ENCODE peak calls at places on chromosomes 11 and 22, in five cellular contexts. I is fibroblast of lung, O is aorta, C is cardiac muscle cell, V is Karpas-422. K is an unnamed sample.
A peak's percentile ranks its signal among the peaks of the same experiment; 100 is the strongest.

GRCh38 chr22:23259916-23260644 is 79.8 kb downstream of the BCR start:
- DNase-seq in I (no peak), O (no peak), C (no peak), V (no peak), K (no peak)

GRCh38 chr22:36846949-36847348 is 13.9 kb upstream of the NCF4 start:
- DNase-seq in I (no peak), O (no peak), C (no peak), V (no peak), K (no peak)

GRCh38 chr11:48141475-48142100 is 75.0 kb upstream of the OR4B1 start:
- DNase-seq in I (no peak), O (no peak), C (no peak), V (no peak), K (no peak)

GRCh38 chr11:63445720-63446119 is 45.2 kb downstream of the PLAAT5 start:
- DNase-seq in I (peak; percentile 2), O (no peak), C (no peak), V (no peak), K (no peak)

GRCh38 chr11:87290304-87290922 is 252.7 kb downstream of the TMEM135 start:
- DNase-seq in I (peak; percentile 79), O (no peak), C (peak; percentile 75), V (peak; percentile 97), K (no peak)

GRCh38 chr11:3133456-3134217 is 31.5 kb downstream of the OSBPL5 start:
- DNase-seq in I (no peak), O (peak; percentile 41), C (no peak), V (no peak), K (no peak)

GRCh38 chr11:981764-982163 is 54.8 kb downstream of the MUC6 start:
- DNase-seq in I (no peak), O (no peak), C (no peak), V (no peak), K (no peak)

GRCh38 chr22:46896568-46897245 is 134.3 kb downstream of the TBC1D22A start:
- DNase-seq in I (no peak), O (no peak), C (no peak), V (no peak), K (no peak)

GRCh38 chr11:12175694-12176241 is 65.4 kb downstream of the MICAL2 start:
- DNase-seq in I (peak; percentile 76), O (no peak), C (no peak), V (no peak), K (peak; percentile 62)

GRCh38 chr11:62439785-62440602 is 21.2 kb downstream of the SCGB1A1 start:
- DNase-seq in I (peak; percentile 36), O (peak; percentile 81), C (no peak), V (no peak), K (peak; percentile 64)

GRCh38 chr22:17606472-17606871 is 22.1 kb downstream of the ATP6V1E1 start:
- DNase-seq in I (peak; percentile 30), O (no peak), C (no peak), V (no peak), K (no peak)

GRCh38 chr11:57324154-57324885 is 432 bp downstream of the TNKS1BP1 start:
- DNase-seq in I (peak; percentile 68), O (peak; percentile 82), C (peak; percentile 76), V (peak; percentile 63), K (peak; percentile 50)

GRCh38 chr11:81647374-81647773 is 1086.3 kb downstream of the FAM181B start:
- DNase-seq in I (peak; percentile 2), O (no peak), C (no peak), V (no peak), K (no peak)

GRCh38 chr11:78567209-78567608 is 7.5 kb downstream of the NARS2 start:
- DNase-seq in I (no peak), O (no peak), C (no peak), V (no peak), K (no peak)

GRCh38 chr11:2202900-2203439 is 31.4 kb upstream of the TH start:
- DNase-seq in I (no peak), O (no peak), C (no peak), V (no peak), K (no peak)

GRCh38 chr11:33452806-33453205 is 195.6 kb downstream of the HIPK3 start:
- DNase-seq in I (peak; percentile 75), O (no peak), C (no peak), V (no peak), K (peak; percentile 64)

GRCh38 chr22:46460835-46461234 is 76.6 kb downstream of the CELSR1 start:
- DNase-seq in I (no peak), O (no peak), C (no peak), V (no peak), K (no peak)

GRCh38 chr22:23832226-23833016 is 6.4 kb downstream of the DERL3 start:
- DNase-seq in I (no peak), O (peak; percentile 69), C (no peak), V (no peak), K (no peak)

GRCh38 chr11:128336203-128336602 is 251.2 kb downstream of the ETS1 start:
- DNase-seq in I (peak; percentile 69), O (peak; percentile 83), C (no peak), V (no peak), K (peak; percentile 97)

GRCh38 chr11:88352139-88352538 is 14.6 kb upstream of the CTSC start:
- DNase-seq in I (peak; percentile 34), O (no peak), C (no peak), V (no peak), K (no peak)

GRCh38 chr22:42277988-42278776 is 7.7 kb upstream of the TCF20 start:
- DNase-seq in I (peak; percentile 11), O (no peak), C (peak; percentile 37), V (no peak), K (no peak)

GRCh38 chr11:111518668-111519067 is 4.1 kb downstream of the HOATZ start:
- DNase-seq in I (no peak), O (no peak), C (no peak), V (peak; percentile 67), K (no peak)

GRCh38 chr11:110430267-110431211 is 791 bp downstream of the FDX1 start:
- DNase-seq in I (peak; percentile 50), O (peak; percentile 83), C (peak; percentile 33), V (peak; percentile 85), K (peak; percentile 19)

GRCh38 chr22:35838849-35839646 is 121.4 kb downstream of the APOL5 start:
- DNase-seq in I (peak; percentile 87), O (no peak), C (peak; percentile 60), V (peak; percentile 56), K (peak; percentile 44)

GRCh38 chr22:39251762-39252460 is 7.1 kb upstream of the PDGFB start:
- DNase-seq in I (no peak), O (no peak), C (no peak), V (no peak), K (peak; percentile 30)

GRCh38 chr11:33618956-33619355 is 81.7 kb downstream of the C11orf91 start:
- DNase-seq in I (no peak), O (no peak), C (no peak), V (peak; percentile 28), K (no peak)

GRCh38 chr11:69894126-69895047 is 75.2 kb upstream of the FGF3 start:
- DNase-seq in I (no peak), O (peak; percentile 74), C (no peak), V (no peak), K (peak; percentile 71)

GRCh38 chr11:6695377-6695776 is 12.2 kb upstream of the MRPL17 start:
- DNase-seq in I (peak; percentile 83), O (no peak), C (no peak), V (no peak), K (no peak)

GRCh38 chr11:128483211-128483788 is 104.1 kb downstream of the ETS1 start:
- DNase-seq in I (no peak), O (no peak), C (no peak), V (peak; percentile 50), K (no peak)

GRCh38 chr11:60825790-60826189 is 16.1 kb upstream of the CCDC86 start:
- DNase-seq in I (no peak), O (no peak), C (no peak), V (no peak), K (no peak)

GRCh38 chr11:377174-377865 is 8.0 kb downstream of the B4GALNT4 start:
- DNase-seq in I (no peak), O (no peak), C (no peak), V (no peak), K (no peak)

DNA sequence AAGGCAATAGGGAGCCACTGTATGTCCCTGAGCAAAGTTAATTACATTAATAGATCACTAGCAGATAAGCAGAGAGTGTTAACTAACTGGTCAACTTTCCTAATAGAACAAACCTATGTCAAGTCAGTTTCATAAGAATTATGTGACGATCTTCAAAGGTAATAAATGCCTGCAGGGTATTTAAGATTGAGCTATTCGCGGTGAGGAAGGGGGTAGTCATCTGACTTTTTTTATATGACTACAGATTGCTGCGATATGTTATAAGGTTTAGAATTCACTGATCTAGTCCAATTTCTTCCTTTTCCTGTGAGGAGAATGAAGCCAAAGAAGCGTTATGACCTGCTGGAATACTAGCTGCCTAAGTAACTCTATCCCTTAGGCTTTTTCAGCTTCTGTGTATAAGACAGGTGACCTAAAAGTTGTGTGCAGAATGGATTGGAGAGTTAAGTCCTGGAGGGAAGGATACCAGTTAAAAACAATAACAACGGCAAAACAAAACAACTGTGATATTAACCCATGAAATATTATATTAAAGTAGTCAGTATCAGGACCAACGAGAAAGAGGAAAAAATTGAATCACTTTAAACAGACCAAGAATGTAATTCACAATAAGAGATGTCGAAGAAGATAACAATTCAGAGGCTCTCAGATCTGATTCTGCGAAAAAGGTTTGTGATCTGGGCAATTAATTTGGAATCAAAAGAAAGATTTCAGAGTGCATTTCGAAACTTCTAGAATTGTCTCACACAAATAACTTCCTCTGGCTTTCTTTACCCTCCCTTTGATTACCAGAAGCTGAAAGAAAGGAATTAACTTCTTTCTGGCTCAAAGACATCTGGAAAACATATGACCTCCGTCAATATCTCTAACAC is 645 bp downstream of the CASP4 start:
- DNase-seq in I (peak; percentile 37), O (no peak), C (no peak), V (no peak), K (no peak)
- H3K4me3 ChIP-seq in I (peak overlapping the region; percentile 90), O (peak overlapping the region; percentile 97), C (no peak overlapping the region), V (peak overlapping the region; percentile 65), K (peak overlapping the region; percentile 62)

DNA sequence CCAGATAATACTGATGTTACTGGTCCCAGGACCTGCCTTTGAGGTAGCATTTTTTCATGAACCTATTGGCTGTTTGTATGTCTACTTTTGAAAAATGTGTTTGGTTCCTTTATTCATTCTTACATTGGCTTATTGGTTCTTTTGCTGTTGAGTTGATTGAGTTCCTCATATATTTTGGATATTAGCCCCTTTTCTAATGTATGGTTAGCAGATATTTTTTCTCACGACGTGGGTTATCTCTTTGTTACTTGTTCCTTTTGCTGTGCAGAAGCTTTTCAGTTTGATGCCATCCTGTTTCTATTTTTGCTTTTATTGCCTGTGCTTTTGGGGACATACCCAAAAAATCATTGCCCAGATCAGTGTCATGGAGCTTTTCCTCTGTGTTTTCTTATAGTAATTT is 9.8 kb upstream of the ZNF74 start:
- DNase-seq in I (no peak), O (no peak), C (no peak), V (no peak), K (no peak)
- H3K36me3 ChIP-seq in I (no peaks in the 10 kb centered on the region), O (no peaks in the 10 kb centered on the region), C (no peaks in the 10 kb centered on the region), V (no peaks in the 10 kb centered on the region), K (no peaks in the 10 kb centered on the region)

DNA sequence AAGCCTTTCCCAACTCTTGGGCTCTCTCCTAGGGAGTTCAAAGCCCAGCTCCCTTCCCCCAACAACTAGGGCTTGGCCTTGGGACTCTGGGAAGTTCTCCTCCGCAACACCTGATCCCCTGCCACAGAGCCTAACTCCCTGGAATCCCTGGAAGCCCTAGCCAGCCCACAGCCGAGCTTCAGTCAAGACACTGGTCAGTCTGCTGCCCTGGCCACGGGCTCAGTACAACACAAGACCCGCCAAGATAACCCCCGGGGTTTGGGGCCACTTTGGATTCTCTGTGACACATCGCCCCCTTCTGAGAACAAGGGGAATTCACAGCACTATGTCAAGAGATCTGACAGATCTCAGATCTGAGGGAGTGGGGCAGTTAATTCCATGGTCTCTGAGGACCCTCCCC is 58.3 kb downstream of the SLC22A12 start:
- DNase-seq in I (peak; percentile 7), O (no peak), C (peak; percentile 71), V (peak; percentile 74), K (no peak)
- H3K4me3 ChIP-seq in I (no peak overlapping the region), O (no peak overlapping the region), C (no peak overlapping the region), V (no peak overlapping the region), K (no peak overlapping the region)

GRCh38 chr22:29269230-29269604 is 1.1 kb downstream of the EWSR1 start:
- DNase-seq in I (no peak), O (no peak), C (peak; percentile 13), V (no peak), K (no peak)
- H3K36me3 ChIP-seq in I (peaks cover 11% of the 10 kb centered on the region), O (no peaks in the 10 kb centered on the region), C (peaks cover 28% of the 10 kb centered on the region), V (peaks cover 52% of the 10 kb centered on the region), K (peaks cover 80% of the 10 kb centered on the region)

K was measured in MG63.